ENCODE peak calls at places on chromosome 5, in five cellular contexts. J is ovary, P is cardiac muscle cell, S is right atrium auricular region, C is PC-3. U is an unnamed sample.

GRCh38 chr5:28561522-28561921 is 1523.1 kb upstream of the CDH9 start:
- DNase-seq in J (no peak), P (no peak), S (no peak), C (no peak), U (no peak)

GRCh38 chr5:38738898-38739743 is 106.7 kb upstream of the OSMR start:
- DNase-seq in J (no peak), P (no peak), S (no peak), C (peak), U (peak)

GRCh38 chr5:945691-946541 is 53.2 kb downstream of the TRIP13 start:
- DNase-seq in J (no peak), P (no peak), S (no peak), C (no peak), U (no peak)

GRCh38 chr5:72063219-72063819 is 44.0 kb upstream of the MAP1B start:
- DNase-seq in J (no peak), P (peak), S (no peak), C (peak), U (no peak)

GRCh38 chr5:40716590-40716989 is 36.9 kb downstream of the PTGER4 start:
- DNase-seq in J (no peak), P (no peak), S (no peak), C (no peak), U (no peak)

GRCh38 chr5:132102101-132102701 is 28.6 kb downstream of the CSF2 start:
- DNase-seq in J (no peak), P (peak), S (no peak), C (peak), U (no peak)

GRCh38 chr5:34749431-34749872 is 89.5 kb upstream of the TTC23L start:
- DNase-seq in J (no peak), P (no peak), S (no peak), C (no peak), U (no peak)

GRCh38 chr5:120942551-120942950 is 478.5 kb downstream of the PRR16 start:
- DNase-seq in J (no peak), P (no peak), S (no peak), C (no peak), U (peak)

GRCh38 chr5:131488463-131488862 is 146.6 kb downstream of the RAPGEF6 start:
- DNase-seq in J (no peak), P (no peak), S (no peak), C (no peak), U (no peak)

GRCh38 chr5:178297751-178298150 is 65.1 kb upstream of the PHYKPL start:
- DNase-seq in J (peak), P (no peak), S (no peak), C (no peak), U (no peak)

GRCh38 chr5:37860206-37860605 is 20.4 kb upstream of the GDNF start:
- DNase-seq in J (no peak), P (no peak), S (no peak), C (no peak), U (no peak)

GRCh38 chr5:137563646-137564474 is 64.7 kb upstream of the SPOCK1 start:
- DNase-seq in J (no peak), P (no peak), S (no peak), C (no peak), U (no peak)

GRCh38 chr5:115377468-115378217 is 81.2 kb upstream of the CCDC112 start:
- DNase-seq in J (no peak), P (no peak), S (no peak), C (peak), U (peak)

GRCh38 chr5:14579246-14579645 is 2.3 kb upstream of the OTULINL start:
- DNase-seq in J (no peak), P (no peak), S (no peak), C (no peak), U (no peak)

GRCh38 chr5:13328316-13328715 is 616.2 kb downstream of the DNAH5 start:
- DNase-seq in J (no peak), P (no peak), S (no peak), C (peak), U (no peak)

GRCh38 chr5:72108200-72109050 is 1.1 kb downstream of the MAP1B start:
- DNase-seq in J (peak), P (peak), S (peak), C (peak), U (no peak)

GRCh38 chr5:191949-192690 is 825 bp downstream of the LRRC14B start:
- DNase-seq in J (no peak), P (no peak), S (no peak), C (no peak), U (no peak)

GRCh38 chr5:96896285-96896711 is 20.0 kb downstream of the ERAP2 start:
- DNase-seq in J (no peak), P (no peak), S (no peak), C (no peak), U (no peak)

GRCh38 chr5:42397267-42397666 is 26.0 kb upstream of the GHR start:
- DNase-seq in J (no peak), P (no peak), S (no peak), C (no peak), U (no peak)

GRCh38 chr5:113520429-113520828 is 6.9 kb downstream of the YTHDC2 start:
- DNase-seq in J (no peak), P (no peak), S (no peak), C (no peak), U (no peak)

GRCh38 chr5:113518884-113519283 is 5.4 kb downstream of the YTHDC2 start:
- DNase-seq in J (no peak), P (no peak), S (no peak), C (no peak), U (no peak)

GRCh38 chr5:113520899-113521298 is 7.4 kb downstream of the YTHDC2 start:
- DNase-seq in J (no peak), P (no peak), S (no peak), C (no peak), U (no peak)

GRCh38 chr5:113523168-113523567 is 9.7 kb downstream of the YTHDC2 start:
- DNase-seq in J (no peak), P (no peak), S (no peak), C (no peak), U (no peak)

DNA sequence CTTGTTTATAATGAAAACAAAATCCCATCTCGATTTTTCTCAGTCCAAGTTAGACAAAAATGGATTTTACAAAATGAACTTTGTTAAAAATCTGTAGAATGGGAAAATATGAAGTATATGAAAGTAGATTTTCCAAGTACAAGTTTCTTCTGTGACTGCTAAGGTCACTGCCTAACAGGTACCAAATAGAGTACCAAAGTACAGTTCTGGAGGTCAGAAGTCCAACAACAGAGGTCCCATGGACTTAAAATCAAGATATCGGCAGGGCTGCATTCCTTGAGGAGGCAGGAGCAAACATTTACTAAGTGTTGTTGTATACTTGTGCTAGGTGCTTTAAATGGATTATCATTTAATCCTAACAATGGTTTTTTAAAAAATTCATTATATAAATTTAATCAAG is 5.9 kb downstream of the YTHDC2 start:
- DNase-seq in J (no peak), P (no peak), S (no peak), C (no peak), U (no peak)
- H3K27ac ChIP-seq in J (no peak), P (no peak), S (no peak), C (no peak), U (no peak)

GRCh38 chr5:135341021-135341666 is 57.9 kb downstream of the MACROH2A1 start:
- DNase-seq in J (no peak), P (no peak), S (no peak), C (no peak), U (no peak)

GRCh38 chr5:135340568-135340967 is 58.5 kb downstream of the MACROH2A1 start:
- DNase-seq in J (no peak), P (no peak), S (no peak), C (no peak), U (no peak)

GRCh38 chr5:135341696-135342095 is 57.3 kb downstream of the MACROH2A1 start:
- DNase-seq in J (no peak), P (no peak), S (no peak), C (no peak), U (no peak)

GRCh38 chr5:135339189-135339588 is 59.8 kb downstream of the MACROH2A1 start:
- DNase-seq in J (no peak), P (no peak), S (no peak), C (no peak), U (no peak)

DNA sequence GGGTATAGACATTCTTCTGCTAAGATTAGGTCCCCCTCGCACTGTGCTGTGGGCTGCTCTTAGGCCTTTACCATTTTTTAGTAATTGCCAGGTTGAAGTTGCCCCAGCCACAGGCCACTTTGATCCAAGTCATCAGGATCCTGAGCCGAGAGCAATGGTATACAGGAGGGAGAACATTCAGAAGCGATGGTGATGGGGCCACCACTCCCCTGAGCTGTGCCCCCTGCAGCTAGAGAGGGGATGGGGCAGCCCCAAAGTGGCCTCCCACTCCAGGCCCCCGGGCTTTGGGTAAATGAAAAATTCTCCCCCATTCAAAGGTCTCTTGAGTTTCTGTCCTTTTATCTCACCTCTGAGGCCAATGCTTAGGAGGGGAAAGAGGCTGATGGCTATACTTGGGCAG is 59.4 kb downstream of the MACROH2A1 start:
- DNase-seq in J (no peak), P (no peak), S (no peak), C (no peak), U (no peak)
- H3K27ac ChIP-seq in J (no peak), P (no peak), S (no peak), C (no peak), U (no peak)

GRCh38 chr5:174559141-174559540 is 165.2 kb upstream of the MSX2 start:
- DNase-seq in J (no peak), P (no peak), S (no peak), C (no peak), U (no peak)
- H3K27ac ChIP-seq in J (no peak), P (no peak), S (no peak), C (no peak), U (peak)

GRCh38 chr5:150143725-150144058 is 12.0 kb downstream of the PDGFRB start:
- DNase-seq in J (no peak), P (no peak), S (no peak), C (no peak), U (no peak)

GRCh38 chr5:150144211-150144801 is 11.3 kb downstream of the PDGFRB start:
- DNase-seq in J (peak), P (peak), S (peak), C (no peak), U (no peak)

GRCh38 chr5:150142189-150142788 is 13.4 kb downstream of the PDGFRB start:
- DNase-seq in J (no peak), P (no peak), S (no peak), C (no peak), U (no peak)

GRCh38 chr5:150141544-150142188 is 14.0 kb downstream of the PDGFRB start:
- DNase-seq in J (no peak), P (no peak), S (no peak), C (no peak), U (no peak)

GRCh38 chr5:150142800-150143724 is 12.6 kb downstream of the PDGFRB start:
- DNase-seq in J (peak), P (no peak), S (peak), C (peak), U (peak)
- H3K27ac ChIP-seq in J (peak), P (peak), S (peak), C (peak), U (peak)

GRCh38 chr5:31433229-31433628 is 98.7 kb downstream of the DROSHA start:
- DNase-seq in J (no peak), P (no peak), S (no peak), C (no peak), U (no peak)
- H3K27ac ChIP-seq in J (no peak), P (no peak), S (no peak), C (no peak), U (no peak)

U was measured in epithelial cell of prostate.